ENCODE peak calls at places on chromosome 2, in nine cellular contexts. Z is NAMALWA; Y is kidney glomerular epithelial cell; N is stimulated activated CD8-positive, alpha-beta memory T cell treated with anti-CD3 and anti-CD28 coated beads, Interleukin-2, amount 100 ng/mL, for 1 hour; M is stimulated activated CD4-positive, alpha-beta T cell treated with anti-CD3 and anti-CD28 coated beads, Interleukin-2, amount 100 ng/mL, for 48 hours; A is head of caudate nucleus; W is activated CD4-positive, alpha-beta T cell treated with anti-CD3 and anti-CD28 coated beads, Interleukin-2, amount 50 U/mL, for 48 hours; J is cardiac fibroblast; G is NCI-H1092. I is an unnamed sample.

GRCh38 chr2:86194751-86195054 is 559 bp downstream of the IMMT start:
- DNase-seq in Z (no peak), Y (no peak), N (no peak), M (no peak), A (peak), W (no peak), J (no peak), G (no peak), I (no peak)

GRCh38 chr2:98433363-98433964 is 11.2 kb upstream of the INPP4A start:
- DNase-seq in Z (no peak), Y (no peak), N (no peak), M (no peak), A (no peak), W (no peak), J (no peak), G (no peak), I (no peak)

GRCh38 chr2:205293559-205293958 is 388.7 kb upstream of the NRP2 start:
- DNase-seq in Z (no peak), Y (no peak), N (no peak), M (no peak), A (no peak), W (no peak), J (no peak), G (no peak), I (no peak)

GRCh38 chr2:202690321-202690900 is 55.6 kb downstream of the FAM117B start:
- DNase-seq in Z (no peak), Y (no peak), N (no peak), M (no peak), A (peak), W (no peak), J (peak), G (no peak), I (no peak)

GRCh38 chr2:41878726-41879366 is 169.0 kb upstream of the PKDCC start:
- DNase-seq in Z (no peak), Y (no peak), N (no peak), M (no peak), A (peak), W (no peak), J (peak), G (no peak), I (no peak)

GRCh38 chr2:151860613-151861146 is 32.5 kb upstream of the ARL5A start:
- DNase-seq in Z (no peak), Y (no peak), N (no peak), M (no peak), A (no peak), W (no peak), J (no peak), G (no peak), I (no peak)

GRCh38 chr2:15667579-15668556 is 76.2 kb downstream of the DDX1 start:
- DNase-seq in Z (no peak), Y (peak), N (no peak), M (no peak), A (no peak), W (no peak), J (peak), G (no peak), I (no peak)

GRCh38 chr2:3659447-3660432 is 1.7 kb downstream of the ALLC start:
- DNase-seq in Z (no peak), Y (no peak), N (no peak), M (no peak), A (peak), W (no peak), J (peak), G (no peak), I (no peak)

GRCh38 chr2:186683341-186683740 is 10.5 kb upstream of the FAM171B start:
- DNase-seq in Z (no peak), Y (no peak), N (no peak), M (no peak), A (no peak), W (no peak), J (peak), G (no peak), I (no peak)

GRCh38 chr2:231532189-231533035 is 2.2 kb upstream of the NMUR1 start:
- DNase-seq in Z (no peak), Y (no peak), N (no peak), M (no peak), A (no peak), W (no peak), J (no peak), G (no peak), I (no peak)

GRCh38 chr2:9207641-9208301 is 1.2 kb downstream of the ASAP2 start:
- DNase-seq in Z (peak), Y (no peak), N (no peak), M (no peak), A (peak), W (peak), J (no peak), G (no peak), I (no peak)

GRCh38 chr2:219289537-219290361 is 10.6 kb downstream of the DNAJB2 start:
- DNase-seq in Z (no peak), Y (peak), N (no peak), M (no peak), A (peak), W (no peak), J (peak), G (no peak), I (no peak)

GRCh38 chr2:241865957-241866858 is 3.3 kb upstream of the RTP5 start:
- DNase-seq in Z (peak), Y (no peak), N (no peak), M (no peak), A (peak), W (no peak), J (peak), G (no peak), I (no peak)

GRCh38 chr2:134458454-134458853 is 204.6 kb downstream of the MGAT5 start:
- DNase-seq in Z (no peak), Y (no peak), N (no peak), M (no peak), A (no peak), W (no peak), J (no peak), G (no peak), I (no peak)

GRCh38 chr2:11182951-11183350 is 27.7 kb downstream of the SLC66A3 start:
- DNase-seq in Z (no peak), Y (no peak), N (no peak), M (no peak), A (no peak), W (no peak), J (no peak), G (no peak), I (no peak)

GRCh38 chr2:88329815-88330603 is 122.5 kb downstream of the FOXI3 start:
- DNase-seq in Z (no peak), Y (peak), N (no peak), M (no peak), A (no peak), W (no peak), J (no peak), G (no peak), I (no peak)

GRCh38 chr2:153575171-153575853 is 96.8 kb upstream of the RPRM start:
- DNase-seq in Z (peak), Y (no peak), N (no peak), M (no peak), A (no peak), W (no peak), J (no peak), G (no peak), I (no peak)

GRCh38 chr2:74685408-74685807 is 31.4 kb downstream of the SEMA4F start:
- DNase-seq in Z (no peak), Y (no peak), N (no peak), M (no peak), A (no peak), W (no peak), J (no peak), G (no peak), I (no peak)

GRCh38 chr2:202589582-202589949 is 45.2 kb upstream of the FAM117B start:
- DNase-seq in Z (no peak), Y (no peak), N (no peak), M (no peak), A (no peak), W (no peak), J (no peak), G (no peak), I (no peak)

GRCh38 chr2:100791936-100792308 is 28.0 kb upstream of the NPAS2 start:
- DNase-seq in Z (no peak), Y (no peak), N (no peak), M (no peak), A (no peak), W (no peak), J (no peak), G (no peak), I (no peak)

GRCh38 chr2:74188018-74188601 is 9.4 kb upstream of the MOB1A start:
- DNase-seq in Z (no peak), Y (no peak), N (no peak), M (no peak), A (no peak), W (no peak), J (peak), G (no peak), I (no peak)

GRCh38 chr2:54545700-54546450 is 89.7 kb downstream of the SPTBN1 start:
- DNase-seq in Z (no peak), Y (peak), N (no peak), M (no peak), A (no peak), W (no peak), J (peak), G (no peak), I (no peak)

GRCh38 chr2:52775674-52776073 is 991.9 kb upstream of the CHAC2 start:
- DNase-seq in Z (no peak), Y (no peak), N (no peak), M (no peak), A (no peak), W (no peak), J (no peak), G (no peak), I (no peak)

GRCh38 chr2:74488643-74489481 is 6.0 kb downstream of the TTC31 start:
- DNase-seq in Z (no peak), Y (no peak), N (no peak), M (no peak), A (no peak), W (no peak), J (no peak), G (no peak), I (no peak)

GRCh38 chr2:239303711-239304532 is 96.9 kb downstream of the HDAC4 start:
- DNase-seq in Z (no peak), Y (no peak), N (no peak), M (no peak), A (peak), W (no peak), J (no peak), G (no peak), I (no peak)

GRCh38 chr2:95392730-95393455 is 9.6 kb upstream of the FAHD2A start:
- DNase-seq in Z (no peak), Y (no peak), N (no peak), M (no peak), A (no peak), W (no peak), J (no peak), G (no peak), I (no peak)

GRCh38 chr2:144519934-144520717 is at the start of gene ZEB2:
- DNase-seq in Z (peak), Y (peak), N (no peak), M (no peak), A (peak), W (no peak), J (peak), G (no peak), I (no peak)

GRCh38 chr2:10891391-10891790 is 20.3 kb upstream of the KCNF1 start:
- DNase-seq in Z (no peak), Y (no peak), N (no peak), M (no peak), A (no peak), W (no peak), J (no peak), G (no peak), I (no peak)

GRCh38 chr2:207819839-207820784 is 50.4 kb upstream of the FZD5 start:
- DNase-seq in Z (no peak), Y (peak), N (no peak), M (no peak), A (no peak), W (no peak), J (no peak), G (no peak), I (no peak)

GRCh38 chr2:75074708-75075107 is 116.3 kb downstream of the POLE4 start:
- DNase-seq in Z (no peak), Y (no peak), N (no peak), M (no peak), A (no peak), W (no peak), J (no peak), G (no peak), I (no peak)

GRCh38 chr2:120498576-120499394 is 152.8 kb downstream of the INHBB start:
- DNase-seq in Z (no peak), Y (no peak), N (no peak), M (no peak), A (no peak), W (no peak), J (no peak), G (no peak), I (no peak)

GRCh38 chr2:15968280-15969178 is 28.2 kb downstream of the MYCN start:
- DNase-seq in Z (no peak), Y (no peak), N (no peak), M (peak), A (peak), W (peak), J (no peak), G (no peak), I (no peak)

GRCh38 chr2:579351-579886 is 97.8 kb downstream of the TMEM18 start:
- DNase-seq in Z (no peak), Y (no peak), N (no peak), M (no peak), A (no peak), W (no peak), J (no peak), G (no peak), I (no peak)

GRCh38 chr2:173598525-173598924 is 243.9 kb downstream of the CDCA7 start:
- DNase-seq in Z (no peak), Y (no peak), N (no peak), M (no peak), A (no peak), W (no peak), J (no peak), G (no peak), I (no peak)

GRCh38 chr2:175478369-175478768 is 296.9 kb upstream of the ATP5MC3 start:
- DNase-seq in Z (no peak), Y (no peak), N (no peak), M (no peak), A (no peak), W (no peak), J (no peak), G (no peak), I (no peak)

GRCh38 chr2:41930807-41931566 is 116.8 kb upstream of the PKDCC start:
- DNase-seq in Z (no peak), Y (peak), N (no peak), M (no peak), A (no peak), W (no peak), J (peak), G (no peak), I (no peak)

GRCh38 chr2:126543081-126543480 is 112.9 kb upstream of the GYPC start:
- DNase-seq in Z (peak), Y (no peak), N (no peak), M (no peak), A (no peak), W (no peak), J (peak), G (no peak), I (no peak)